ENCODE peak calls at places on chromosomes 12 and 14, in five cellular contexts. S is ovary, F is K562, Y is stomach, U is HepG2. P is an unnamed sample.

GRCh38 chr14:35808076-35808657 is 928 bp downstream of the RALGAPA1 start:
- DNase-seq in F (peak; percentile 30), S (no peak), U (no peak), Y (peak; percentile 38), P (peak; percentile 63)

GRCh38 chr14:75084513-75084912 is 15.1 kb downstream of the ZC2HC1C start:
- DNase-seq in U (no peak), Y (no peak), F (no peak), S (no peak), P (peak; percentile 24)

GRCh38 chr12:7787574-7788315 is 1.5 kb upstream of the NANOG start:
- DNase-seq in S (no peak), U (peak; percentile 9), Y (no peak), F (no peak), P (no peak)

GRCh38 chr12:109842021-109842420 is 8.8 kb upstream of the TRPV4 start:
- DNase-seq in U (no peak), Y (no peak), F (no peak), S (no peak), P (no peak)

GRCh38 chr14:75044322-75044721 is 6.9 kb downstream of the MLH3 start:
- DNase-seq in S (no peak), U (no peak), Y (no peak), F (no peak), P (no peak)

GRCh38 chr14:69316449-69317391 is 56.8 kb downstream of the GALNT16 start:
- DNase-seq in Y (no peak), F (no peak), U (no peak), S (peak; percentile 60), P (peak; percentile 28)

GRCh38 chr12:2376855-2377657 is 324.3 kb downstream of the CACNA1C start:
- DNase-seq in Y (no peak), U (no peak), F (no peak), S (no peak), P (peak; percentile 18)

GRCh38 chr12:89701606-89702206 is 6.9 kb downstream of the ATP2B1 start:
- DNase-seq in F (no peak), U (no peak), Y (no peak), S (no peak), P (no peak)

GRCh38 chr12:90152897-90153624 is 444.4 kb upstream of the ATP2B1 start:
- DNase-seq in S (no peak), F (no peak), U (no peak), Y (no peak), P (no peak)

GRCh38 chr12:57404966-57405640 is 25.7 kb downstream of the R3HDM2 start:
- DNase-seq in Y (no peak), S (no peak), F (no peak), U (no peak), P (no peak)

GRCh38 chr12:124774462-124775167 is 89.0 kb downstream of the SCARB1 start:
- DNase-seq in F (no peak), Y (no peak), S (peak; percentile 62), U (no peak), P (peak; percentile 48)

GRCh38 chr12:113154351-113154973 is 4.9 kb downstream of the CFAP73 start:
- DNase-seq in S (no peak), Y (no peak), U (no peak), F (no peak), P (no peak)

GRCh38 chr12:67275380-67275913 is 6.3 kb downstream of the CAND1 start:
- DNase-seq in F (no peak), U (peak; percentile 46), Y (no peak), S (no peak), P (no peak)

GRCh38 chr12:65200007-65200665 is 30.8 kb downstream of the LEMD3 start:
- DNase-seq in Y (no peak), S (no peak), U (no peak), F (no peak), P (no peak)

GRCh38 chr14:24072436-24072835 is 1.1 kb downstream of the CPNE6 start:
- DNase-seq in Y (peak; percentile 36), F (no peak), S (no peak), U (no peak), P (no peak)

GRCh38 chr14:103366741-103367140 is 18.5 kb upstream of the MARK3 start:
- DNase-seq in F (no peak), Y (no peak), S (no peak), U (no peak), P (no peak)

GRCh38 chr12:93591137-93591868 is 18.8 kb downstream of the SOCS2 start:
- DNase-seq in U (no peak), Y (peak; percentile 70), F (peak; percentile 57), S (peak; percentile 41), P (peak; percentile 72)

GRCh38 chr14:32724864-32725550 is 213.7 kb upstream of the NPAS3 start:
- DNase-seq in F (no peak), S (no peak), Y (no peak), U (no peak), P (no peak)

GRCh38 chr12:10366875-10367274 is 23.0 kb downstream of the KLRK1 start:
- DNase-seq in F (no peak), S (no peak), Y (no peak), U (peak; percentile 23), P (no peak)

GRCh38 chr14:98984719-98985041 is 287.3 kb downstream of the BCL11B start:
- DNase-seq in F (peak; percentile 30), Y (peak; percentile 34), S (no peak), U (no peak), P (peak; percentile 45)

GRCh38 chr12:95365912-95366311 is 108.0 kb upstream of the METAP2 start:
- DNase-seq in Y (no peak), S (no peak), U (no peak), F (no peak), P (no peak)

GRCh38 chr14:72638021-72638420 is 255.9 kb downstream of the DPF3 start:
- DNase-seq in Y (no peak), S (no peak), U (no peak), F (no peak), P (no peak)

GRCh38 chr14:69839017-69839416 is 40.2 kb upstream of the SMOC1 start:
- DNase-seq in Y (no peak), S (no peak), F (no peak), U (no peak), P (no peak)

GRCh38 chr14:54769955-54770863 is 132.4 kb downstream of the GCH1 start:
- DNase-seq in S (no peak), Y (no peak), F (no peak), U (no peak), P (no peak)

GRCh38 chr12:15534322-15534721 is 212.0 kb downstream of the PTPRO start:
- DNase-seq in Y (no peak), U (no peak), S (no peak), F (no peak), P (no peak)

GRCh38 chr14:20194101-20194500 is 3.4 kb downstream of the OR11G2 start:
- DNase-seq in U (no peak), Y (no peak), S (no peak), F (no peak), P (no peak)

GRCh38 chr12:104720346-104721064 is 237.6 kb downstream of the SLC41A2 start:
- DNase-seq in F (no peak), S (no peak), Y (peak; percentile 40), U (no peak), P (peak; percentile 58)

GRCh38 chr12:46470039-46470627 is 97.6 kb upstream of the SLC38A2 start:
- DNase-seq in F (no peak), Y (no peak), U (no peak), S (no peak), P (no peak)

GRCh38 chr12:40170593-40170992 is 54.2 kb upstream of the LRRK2 start:
- DNase-seq in Y (no peak), F (no peak), U (no peak), S (no peak), P (no peak)

GRCh38 chr14:90846511-90846910 is 30.3 kb upstream of the TTC7B start:
- DNase-seq in F (no peak), Y (no peak), S (no peak), U (no peak), P (no peak)

GRCh38 chr14:68507544-68508081 is 285.3 kb downstream of the ZFP36L1 start:
- DNase-seq in U (no peak), F (no peak), S (no peak), Y (no peak), P (no peak)

GRCh38 chr12:10027311-10028099 is 3.0 kb upstream of the CLEC9A start:
- DNase-seq in S (no peak), F (no peak), Y (no peak), U (no peak), P (no peak)

GRCh38 chr12:47832263-47832933 is 12.7 kb upstream of the HDAC7 start:
- DNase-seq in F (no peak), S (no peak), U (no peak), Y (no peak), P (no peak)

GRCh38 chr14:74712499-74713394 is at the start of the genes AREL1 and FCF1:
- DNase-seq in U (peak; percentile 90), S (peak; percentile 74), F (peak; percentile 80), Y (peak; percentile 80), P (peak; percentile 84)

GRCh38 chr14:87745507-87746118 is 247.4 kb downstream of the GALC start:
- DNase-seq in Y (no peak), S (no peak), U (peak; percentile 23), F (peak; percentile 20), P (no peak)

GRCh38 chr12:106506691-106507090 is 76.1 kb upstream of the RFX4 start:
- DNase-seq in Y (no peak), F (no peak), U (no peak), S (no peak), P (no peak)
- H3K4me1 ChIP-seq in Y (no peaks in the 10 kb centered on the region), F (no peaks in the 10 kb centered on the region), U (no peaks in the 10 kb centered on the region), S (no peaks in the 10 kb centered on the region), P (no peaks in the 10 kb centered on the region)

GRCh38 chr12:25320123-25321006 is 69.6 kb upstream of the KRAS start:
- DNase-seq in S (no peak), U (no peak), Y (no peak), F (no peak), P (no peak)
- TF ChIP-seq EP300 in S (no peak), U (no peak), Y (no peak), F (no peak), P (no peak)

DNA sequence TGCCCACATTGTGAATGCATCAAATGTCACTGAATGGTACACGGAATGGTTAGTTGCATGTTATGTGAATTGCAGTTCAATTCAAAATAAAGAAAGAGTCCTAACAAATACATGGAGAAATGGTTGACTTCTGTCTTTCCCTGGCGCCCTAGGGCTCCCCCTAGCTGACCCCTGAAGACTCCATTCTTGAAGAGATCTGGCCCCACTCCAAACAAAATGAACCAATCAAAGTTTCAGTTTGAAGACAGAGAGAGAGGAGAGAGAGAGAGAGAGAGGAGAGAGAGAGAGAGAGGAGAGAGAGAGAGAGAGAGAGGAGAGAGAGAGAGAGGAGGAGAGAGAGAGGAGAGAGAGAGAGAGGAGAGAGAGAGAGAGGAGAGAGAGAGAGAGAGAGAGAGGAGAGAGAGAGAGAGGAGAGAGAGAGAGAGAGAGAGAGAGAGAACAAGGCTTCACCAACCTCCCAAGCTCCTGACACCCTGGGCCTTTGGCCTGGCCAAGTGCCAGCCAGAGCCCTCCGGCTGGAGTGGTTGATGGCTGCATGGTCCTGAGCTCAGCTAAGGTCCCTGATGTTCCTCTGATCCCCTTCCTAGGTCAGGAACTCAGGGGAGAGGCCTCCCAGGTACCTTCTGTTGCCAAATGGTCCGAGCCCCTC is 188.7 kb downstream of the ESRRB start:
- DNase-seq in S (no peak), F (peak; percentile 11), U (no peak), Y (no peak), P (no peak)
- TF ChIP-seq CTCF in S (no peak), F (peak; percentile 15), U (no peak), Y (no peak), P (no peak)

GRCh38 chr12:92077530-92077929 is 68.1 kb downstream of the BTG1 start:
- DNase-seq in F (no peak), S (no peak), U (no peak), Y (no peak), P (no peak)
- H3K4me1 ChIP-seq in F (no peaks in the 10 kb centered on the region), S (peaks cover 3% of the 10 kb centered on the region), U (peaks cover 31% of the 10 kb centered on the region), Y (peaks cover 28% of the 10 kb centered on the region), P (peaks cover 8% of the 10 kb centered on the region)

P was measured in transverse colon.